ENCODE peak calls at places on chromosomes 6 and 20, in five cellular contexts. One of them, this sample, is unnamed.

GRCh38 chr6:26571592-26572296 is 25.0 kb upstream of the ABT1 start:
- DNase-seq in A549: no peak
- DNase-seq in bronchial epithelial cell: peak; percentile 94
- DNase-seq in neural crest cell: peak; percentile 58
- DNase-seq in cardiac fibroblast: peak; percentile 86
- DNase-seq in this sample: no peak

GRCh38 chr6:112223070-112223861 is 31.1 kb downstream of the LAMA4 start:
- DNase-seq in neural crest cell: no peak
- DNase-seq in bronchial epithelial cell: no peak
- DNase-seq in cardiac fibroblast: peak; percentile 92
- DNase-seq in A549: no peak
- DNase-seq in this sample: no peak

GRCh38 chr20:9634327-9634726 is 119.9 kb downstream of the LAMP5 start:
- DNase-seq in bronchial epithelial cell: no peak
- DNase-seq in neural crest cell: no peak
- DNase-seq in cardiac fibroblast: no peak
- DNase-seq in A549: no peak
- DNase-seq in this sample: no peak

GRCh38 chr6:79277109-79277508 is 42.6 kb upstream of the HMGN3 start:
- DNase-seq in neural crest cell: no peak
- DNase-seq in A549: no peak
- DNase-seq in bronchial epithelial cell: peak; percentile 47
- DNase-seq in cardiac fibroblast: peak; percentile 60
- DNase-seq in this sample: no peak

GRCh38 chr6:56073315-56073714 is 174.1 kb downstream of the COL21A1 start:
- DNase-seq in A549: no peak
- DNase-seq in neural crest cell: no peak
- DNase-seq in cardiac fibroblast: peak; percentile 83
- DNase-seq in bronchial epithelial cell: no peak
- DNase-seq in this sample: no peak

GRCh38 chr6:4055420-4056041 is 23.4 kb downstream of the FAM217A start:
- DNase-seq in bronchial epithelial cell: peak; percentile 95
- DNase-seq in neural crest cell: no peak
- DNase-seq in cardiac fibroblast: peak; percentile 74
- DNase-seq in A549: peak; percentile 47
- DNase-seq in this sample: no peak

GRCh38 chr6:135922170-135922569 is 70.7 kb downstream of the PDE7B start:
- DNase-seq in bronchial epithelial cell: peak; percentile 99
- DNase-seq in A549: no peak
- DNase-seq in neural crest cell: no peak
- DNase-seq in cardiac fibroblast: peak; percentile 95
- DNase-seq in this sample: no peak

GRCh38 chr6:170134077-170135040 is 156.5 kb downstream of the DLL1 start:
- DNase-seq in A549: no peak
- DNase-seq in bronchial epithelial cell: no peak
- DNase-seq in cardiac fibroblast: peak; percentile 67
- DNase-seq in neural crest cell: no peak
- DNase-seq in this sample: no peak

GRCh38 chr20:50100552-50100951 is 12.4 kb downstream of the UBE2V1 start:
- DNase-seq in neural crest cell: no peak
- DNase-seq in A549: no peak
- DNase-seq in cardiac fibroblast: no peak
- DNase-seq in bronchial epithelial cell: no peak
- DNase-seq in this sample: no peak

GRCh38 chr20:1524004-1524403 is 32.8 kb upstream of the SIRPB2 start:
- DNase-seq in A549: no peak
- DNase-seq in cardiac fibroblast: no peak
- DNase-seq in bronchial epithelial cell: no peak
- DNase-seq in neural crest cell: no peak
- DNase-seq in this sample: no peak

GRCh38 chr6:44003345-44004061 is 123.7 kb downstream of the MRPL14 start:
- DNase-seq in A549: no peak
- DNase-seq in cardiac fibroblast: no peak
- DNase-seq in bronchial epithelial cell: no peak
- DNase-seq in neural crest cell: no peak
- DNase-seq in this sample: no peak

GRCh38 chr20:49888341-49889244 is 26.7 kb downstream of the SPATA2 start:
- DNase-seq in cardiac fibroblast: peak; percentile 66
- DNase-seq in neural crest cell: peak; percentile 81
- DNase-seq in bronchial epithelial cell: peak; percentile 34
- DNase-seq in A549: peak; percentile 77
- DNase-seq in this sample: peak; percentile 54

GRCh38 chr6:129645371-129646139 is 64.4 kb downstream of the ARHGAP18 start:
- DNase-seq in cardiac fibroblast: peak; percentile 54
- DNase-seq in neural crest cell: no peak
- DNase-seq in bronchial epithelial cell: peak; percentile 81
- DNase-seq in A549: no peak
- DNase-seq in this sample: no peak

GRCh38 chr6:5695260-5696245 is 311.2 kb downstream of the NRN1 start:
- DNase-seq in A549: no peak
- DNase-seq in bronchial epithelial cell: peak; percentile 51
- DNase-seq in cardiac fibroblast: peak; percentile 41
- DNase-seq in neural crest cell: no peak
- DNase-seq in this sample: no peak

GRCh38 chr20:41643504-41643938 is 25.3 kb upstream of the CHD6 start:
- DNase-seq in A549: peak; percentile 18
- DNase-seq in cardiac fibroblast: peak; percentile 93
- DNase-seq in neural crest cell: no peak
- DNase-seq in bronchial epithelial cell: peak; percentile 80
- DNase-seq in this sample: no peak

GRCh38 chr20:46260480-46260879 is 47.8 kb downstream of the CDH22 start:
- DNase-seq in bronchial epithelial cell: no peak
- DNase-seq in A549: no peak
- DNase-seq in cardiac fibroblast: no peak
- DNase-seq in neural crest cell: no peak
- DNase-seq in this sample: no peak

GRCh38 chr6:169498887-169499513 is 202.8 kb downstream of the WDR27 start:
- DNase-seq in bronchial epithelial cell: no peak
- DNase-seq in cardiac fibroblast: no peak
- DNase-seq in neural crest cell: no peak
- DNase-seq in A549: no peak
- DNase-seq in this sample: no peak

GRCh38 chr6:3943373-3943772 is 94.2 kb downstream of the FAM50B start:
- DNase-seq in A549: no peak
- DNase-seq in bronchial epithelial cell: no peak
- DNase-seq in cardiac fibroblast: peak; percentile 91
- DNase-seq in neural crest cell: no peak
- DNase-seq in this sample: no peak

GRCh38 chr6:113076817-113077216 is 729.7 kb downstream of the RFPL4B start:
- DNase-seq in cardiac fibroblast: no peak
- DNase-seq in bronchial epithelial cell: no peak
- DNase-seq in A549: no peak
- DNase-seq in neural crest cell: no peak
- DNase-seq in this sample: no peak

GRCh38 chr6:53728570-53729194 is 63.1 kb upstream of the KLHL31 start:
- DNase-seq in neural crest cell: peak; percentile 72
- DNase-seq in bronchial epithelial cell: peak; percentile 38
- DNase-seq in cardiac fibroblast: peak; percentile 61
- DNase-seq in A549: peak; percentile 31
- DNase-seq in this sample: peak; percentile 41

GRCh38 chr6:73542882-73543281 is 22.1 kb upstream of the EEF1A1 start:
- DNase-seq in neural crest cell: no peak
- DNase-seq in bronchial epithelial cell: no peak
- DNase-seq in cardiac fibroblast: no peak
- DNase-seq in A549: no peak
- DNase-seq in this sample: no peak

GRCh38 chr6:73547046-73547445 is 26.2 kb upstream of the EEF1A1 start:
- DNase-seq in bronchial epithelial cell: no peak
- DNase-seq in neural crest cell: no peak
- DNase-seq in cardiac fibroblast: no peak
- DNase-seq in A549: no peak
- DNase-seq in this sample: no peak

DNA sequence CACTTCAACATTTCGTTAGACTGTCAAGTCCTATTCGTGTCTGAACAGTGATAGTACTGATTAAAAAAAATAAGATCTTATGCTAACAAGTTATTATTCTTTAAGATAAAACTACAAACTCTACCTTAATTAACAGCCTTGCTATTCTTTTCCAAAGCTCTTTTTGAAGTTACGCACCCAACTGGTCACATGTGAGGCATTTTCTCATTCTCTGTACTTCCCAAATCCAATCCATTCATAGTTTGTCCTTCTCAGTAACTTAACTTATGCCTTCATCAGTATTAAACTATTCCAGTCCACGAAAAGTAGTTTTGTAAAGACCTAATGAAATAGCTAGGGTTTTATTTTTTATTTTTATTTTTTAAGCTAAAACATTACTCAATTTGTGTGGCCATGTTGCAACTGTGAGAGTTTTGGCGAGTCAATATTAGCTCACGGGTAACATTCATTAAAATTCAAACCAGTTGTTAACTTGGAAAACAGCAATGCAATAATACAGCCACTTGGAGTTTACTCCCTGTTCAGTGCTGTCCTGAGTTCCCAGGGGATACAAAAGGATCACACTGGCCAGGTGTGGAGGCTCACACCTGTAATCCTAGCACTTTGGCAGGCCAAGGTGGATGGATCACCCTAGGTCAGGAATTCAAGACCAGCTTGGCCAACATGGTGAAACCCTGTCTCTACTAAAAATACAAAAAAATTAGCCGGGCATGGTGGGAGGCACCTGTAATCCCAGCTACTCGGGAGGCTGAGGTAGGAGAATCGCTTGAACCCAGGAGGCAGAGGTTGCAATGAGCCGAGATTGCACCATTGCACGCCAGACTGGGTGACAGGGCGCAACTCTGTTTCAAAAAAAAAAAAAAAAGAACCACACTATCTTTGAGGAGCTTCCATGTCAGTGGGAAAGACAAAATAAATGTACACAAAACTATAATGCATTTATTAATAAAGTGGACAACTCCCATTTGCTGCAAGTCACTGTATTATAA is 27.9 kb upstream of the EEF1A1 start:
- DNase-seq in A549: no peak
- DNase-seq in bronchial epithelial cell: no peak
- DNase-seq in neural crest cell: no peak
- DNase-seq in cardiac fibroblast: no peak
- DNase-seq in this sample: no peak
- TF ChIP-seq CTCF in A549: no peak
- TF ChIP-seq CTCF in bronchial epithelial cell: no peak
- TF ChIP-seq CTCF in neural crest cell: no peak
- TF ChIP-seq CTCF in cardiac fibroblast: no peak
- TF ChIP-seq CTCF in this sample: no peak

GRCh38 chr20:17965042-17965697 is 3.4 kb downstream of the SNX5 start:
- DNase-seq in cardiac fibroblast: peak; percentile 59
- DNase-seq in A549: no peak
- DNase-seq in neural crest cell: no peak
- DNase-seq in bronchial epithelial cell: no peak
- DNase-seq in this sample: no peak

GRCh38 chr20:17964632-17965031 is 4.0 kb downstream of the SNX5 start:
- DNase-seq in cardiac fibroblast: no peak
- DNase-seq in neural crest cell: no peak
- DNase-seq in bronchial epithelial cell: no peak
- DNase-seq in A549: no peak
- DNase-seq in this sample: no peak

GRCh38 chr20:17967595-17968365 is 814 bp downstream of the SNX5 start:
- DNase-seq in A549: peak; percentile 43
- DNase-seq in neural crest cell: peak; percentile 12
- DNase-seq in bronchial epithelial cell: no peak
- DNase-seq in cardiac fibroblast: peak; percentile 59
- DNase-seq in this sample: no peak

GRCh38 chr20:17968366-17969275 is at the start of the genes MGME1 and SNX5:
- DNase-seq in neural crest cell: peak; percentile 99
- DNase-seq in A549: peak; percentile 98
- DNase-seq in cardiac fibroblast: peak; percentile 100
- DNase-seq in bronchial epithelial cell: peak; percentile 95
- DNase-seq in this sample: peak; percentile 98

DNA sequence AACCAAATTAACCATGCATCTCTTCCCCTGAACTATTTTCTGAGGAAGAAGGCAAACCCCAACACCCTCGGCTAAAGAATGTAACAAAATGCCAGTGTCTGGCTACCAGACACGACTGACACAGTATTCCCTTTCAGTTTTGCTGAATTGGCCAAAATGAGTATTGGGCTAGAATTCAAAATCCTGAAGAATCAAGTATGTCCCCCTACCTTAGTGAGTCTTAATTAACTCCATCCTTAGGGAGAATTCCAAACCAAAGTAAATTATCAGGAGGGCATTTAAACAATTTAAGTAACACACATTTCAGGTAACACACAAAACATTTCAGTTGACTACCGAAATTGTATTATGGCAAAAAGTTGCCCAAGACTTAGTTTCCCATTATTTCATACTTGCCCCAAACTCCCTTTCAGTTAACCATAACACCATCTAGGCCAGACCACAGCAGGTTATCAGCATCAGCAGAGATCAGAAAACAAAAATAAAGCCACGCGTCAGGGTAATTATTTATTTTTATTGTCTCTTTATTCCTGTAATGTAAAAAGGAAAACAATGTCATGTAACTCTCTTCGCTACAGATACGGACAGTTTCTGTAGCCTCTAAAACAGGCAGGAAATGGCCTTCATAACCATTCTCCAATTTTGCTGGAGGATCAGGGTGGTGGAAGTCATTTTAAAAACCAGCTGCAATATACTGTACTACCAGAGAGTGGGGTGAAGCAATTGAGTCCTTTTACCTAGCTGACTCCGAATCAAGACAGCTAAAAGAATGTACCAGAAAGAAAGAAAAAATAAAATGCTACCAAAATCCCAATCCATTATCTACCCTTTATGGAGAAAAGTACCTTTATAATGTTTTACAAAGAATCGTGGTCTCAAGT is 1.9 kb downstream of the SNX5 start:
- DNase-seq in A549: peak; percentile 64
- DNase-seq in bronchial epithelial cell: peak; percentile 46
- DNase-seq in neural crest cell: no peak
- DNase-seq in cardiac fibroblast: peak; percentile 59
- DNase-seq in this sample: no peak
- TF ChIP-seq CTCF in A549: no peak
- TF ChIP-seq CTCF in bronchial epithelial cell: peak; percentile 12
- TF ChIP-seq CTCF in neural crest cell: peak; percentile 49
- TF ChIP-seq CTCF in cardiac fibroblast: peak; percentile 36
- TF ChIP-seq CTCF in this sample: no peak

GRCh38 chr20:45111799-45112471 is 3.0 kb downstream of the WFDC5 start:
- DNase-seq in neural crest cell: peak; percentile 23
- DNase-seq in A549: no peak
- DNase-seq in bronchial epithelial cell: no peak
- DNase-seq in cardiac fibroblast: peak; percentile 38
- DNase-seq in this sample: no peak
- TF ChIP-seq CTCF in neural crest cell: peak; percentile 59
- TF ChIP-seq CTCF in A549: peak; percentile 60
- TF ChIP-seq CTCF in bronchial epithelial cell: peak; percentile 46
- TF ChIP-seq CTCF in cardiac fibroblast: peak; percentile 48
- TF ChIP-seq CTCF in this sample: no peak

GRCh38 chr6:166442131-166442530 is 59.4 kb upstream of the MPC1 start:
- DNase-seq in cardiac fibroblast: no peak
- DNase-seq in neural crest cell: no peak
- DNase-seq in bronchial epithelial cell: no peak
- DNase-seq in A549: no peak
- DNase-seq in this sample: no peak

GRCh38 chr6:166441641-166442078 is 58.9 kb upstream of the MPC1 start:
- DNase-seq in A549: no peak
- DNase-seq in bronchial epithelial cell: no peak
- DNase-seq in neural crest cell: no peak
- DNase-seq in cardiac fibroblast: no peak
- DNase-seq in this sample: no peak

GRCh38 chr6:166444446-166444845 is 61.7 kb upstream of the MPC1 start:
- DNase-seq in A549: no peak
- DNase-seq in cardiac fibroblast: no peak
- DNase-seq in neural crest cell: no peak
- DNase-seq in bronchial epithelial cell: no peak
- DNase-seq in this sample: no peak

GRCh38 chr6:166440729-166441128 is 58.0 kb upstream of the MPC1 start:
- DNase-seq in neural crest cell: no peak
- DNase-seq in cardiac fibroblast: no peak
- DNase-seq in A549: no peak
- DNase-seq in bronchial epithelial cell: no peak
- DNase-seq in this sample: no peak

GRCh38 chr6:166443166-166443565 is 60.4 kb upstream of the MPC1 start:
- DNase-seq in cardiac fibroblast: no peak
- DNase-seq in bronchial epithelial cell: no peak
- DNase-seq in neural crest cell: no peak
- DNase-seq in A549: no peak
- DNase-seq in this sample: no peak
- TF ChIP-seq CTCF in cardiac fibroblast: no peak
- TF ChIP-seq CTCF in bronchial epithelial cell: no peak
- TF ChIP-seq CTCF in neural crest cell: no peak
- TF ChIP-seq CTCF in A549: no peak
- TF ChIP-seq CTCF in this sample: no peak

This sample was measured in activated B cell treated with CpG ODN at 0.5 μM for 24 hours.